ENCODE peak calls at places on chromosomes 7 and 10, in seven cellular contexts. One of them, this sample, is unnamed. For H3K36me3, the result is how much of the 10 kb centered on the place peaks cover.

GRCh38 chr10:95290801-95291633 is at the start of gene PDLIM1:
- DNase-seq in left lung: peak
- DNase-seq in IMR-90: peak
- DNase-seq in effector memory CD4-positive, alpha-beta T cell: no peak
- DNase-seq in GM23248: peak
- DNase-seq in ascending aorta: no peak
- DNase-seq in CD8-positive, alpha-beta T cell: no peak
- DNase-seq in this sample: peak

GRCh38 chr10:22931948-22932347 is 4.1 kb downstream of the ARMC3 start:
- DNase-seq in left lung: no peak
- DNase-seq in IMR-90: peak
- DNase-seq in effector memory CD4-positive, alpha-beta T cell: no peak
- DNase-seq in GM23248: peak
- DNase-seq in ascending aorta: no peak
- DNase-seq in CD8-positive, alpha-beta T cell: no peak
- DNase-seq in this sample: no peak

GRCh38 chr7:99473315-99473596 is 566 bp downstream of the ZNF789 start:
- DNase-seq in left lung: no peak
- DNase-seq in IMR-90: peak
- DNase-seq in effector memory CD4-positive, alpha-beta T cell: no peak
- DNase-seq in GM23248: peak
- DNase-seq in ascending aorta: no peak
- DNase-seq in CD8-positive, alpha-beta T cell: no peak
- DNase-seq in this sample: no peak

GRCh38 chr10:93968452-93969044 is 25.2 kb upstream of the PLCE1 start:
- DNase-seq in left lung: no peak
- DNase-seq in IMR-90: no peak
- DNase-seq in effector memory CD4-positive, alpha-beta T cell: no peak
- DNase-seq in GM23248: no peak
- DNase-seq in ascending aorta: no peak
- DNase-seq in CD8-positive, alpha-beta T cell: no peak
- DNase-seq in this sample: no peak

GRCh38 chr10:110057461-110057860 is 49.7 kb downstream of the ADD3 start:
- DNase-seq in left lung: no peak
- DNase-seq in IMR-90: no peak
- DNase-seq in effector memory CD4-positive, alpha-beta T cell: no peak
- DNase-seq in GM23248: peak
- DNase-seq in ascending aorta: no peak
- DNase-seq in CD8-positive, alpha-beta T cell: no peak
- DNase-seq in this sample: no peak

GRCh38 chr10:96201525-96201924 is 69.8 kb downstream of the BLNK start:
- DNase-seq in left lung: no peak
- DNase-seq in IMR-90: no peak
- DNase-seq in effector memory CD4-positive, alpha-beta T cell: no peak
- DNase-seq in GM23248: no peak
- DNase-seq in ascending aorta: no peak
- DNase-seq in CD8-positive, alpha-beta T cell: no peak
- DNase-seq in this sample: no peak

GRCh38 chr7:131606346-131607290 is 50.2 kb upstream of the PODXL start:
- DNase-seq in left lung: no peak
- DNase-seq in IMR-90: no peak
- DNase-seq in effector memory CD4-positive, alpha-beta T cell: no peak
- DNase-seq in GM23248: peak
- DNase-seq in ascending aorta: no peak
- DNase-seq in CD8-positive, alpha-beta T cell: no peak
- DNase-seq in this sample: no peak

GRCh38 chr10:77667426-77668324 is 30.1 kb upstream of the KCNMA1 start:
- DNase-seq in left lung: no peak
- DNase-seq in IMR-90: no peak
- DNase-seq in effector memory CD4-positive, alpha-beta T cell: no peak
- DNase-seq in GM23248: peak
- DNase-seq in ascending aorta: no peak
- DNase-seq in CD8-positive, alpha-beta T cell: no peak
- DNase-seq in this sample: peak

GRCh38 chr7:5824297-5824610 is 42.8 kb upstream of the RNF216 start:
- DNase-seq in left lung: no peak
- DNase-seq in IMR-90: no peak
- DNase-seq in effector memory CD4-positive, alpha-beta T cell: peak
- DNase-seq in GM23248: no peak
- DNase-seq in ascending aorta: no peak
- DNase-seq in CD8-positive, alpha-beta T cell: peak
- DNase-seq in this sample: no peak

GRCh38 chr10:132654708-132655661 is 117.4 kb downstream of the INPP5A start:
- DNase-seq in left lung: peak
- DNase-seq in IMR-90: peak
- DNase-seq in effector memory CD4-positive, alpha-beta T cell: no peak
- DNase-seq in GM23248: peak
- DNase-seq in ascending aorta: no peak
- DNase-seq in CD8-positive, alpha-beta T cell: peak
- DNase-seq in this sample: peak

GRCh38 chr7:29988391-29989256 is 977 bp downstream of the SCRN1 start:
- DNase-seq in left lung: peak
- DNase-seq in IMR-90: peak
- DNase-seq in effector memory CD4-positive, alpha-beta T cell: no peak
- DNase-seq in GM23248: peak
- DNase-seq in ascending aorta: no peak
- DNase-seq in CD8-positive, alpha-beta T cell: peak
- DNase-seq in this sample: peak

GRCh38 chr7:69363131-69363530 is 235.1 kb upstream of the AUTS2 start:
- DNase-seq in left lung: no peak
- DNase-seq in IMR-90: no peak
- DNase-seq in effector memory CD4-positive, alpha-beta T cell: no peak
- DNase-seq in GM23248: no peak
- DNase-seq in ascending aorta: no peak
- DNase-seq in CD8-positive, alpha-beta T cell: no peak
- DNase-seq in this sample: no peak

GRCh38 chr7:1810521-1810920 is 140.4 kb downstream of the ELFN1 start:
- DNase-seq in left lung: no peak
- DNase-seq in IMR-90: no peak
- DNase-seq in effector memory CD4-positive, alpha-beta T cell: no peak
- DNase-seq in GM23248: no peak
- DNase-seq in ascending aorta: no peak
- DNase-seq in CD8-positive, alpha-beta T cell: no peak
- DNase-seq in this sample: no peak

GRCh38 chr10:68366600-68366999 is 33.9 kb upstream of the PBLD start:
- DNase-seq in left lung: no peak
- DNase-seq in IMR-90: no peak
- DNase-seq in effector memory CD4-positive, alpha-beta T cell: no peak
- DNase-seq in GM23248: no peak
- DNase-seq in ascending aorta: no peak
- DNase-seq in CD8-positive, alpha-beta T cell: no peak
- DNase-seq in this sample: no peak

GRCh38 chr10:111100198-111100597 is 23.4 kb downstream of the ADRA2A start:
- DNase-seq in left lung: no peak
- DNase-seq in IMR-90: no peak
- DNase-seq in effector memory CD4-positive, alpha-beta T cell: no peak
- DNase-seq in GM23248: no peak
- DNase-seq in ascending aorta: no peak
- DNase-seq in CD8-positive, alpha-beta T cell: no peak
- DNase-seq in this sample: no peak

GRCh38 chr10:17088118-17088806 is 41.3 kb downstream of the CUBN start:
- DNase-seq in left lung: no peak
- DNase-seq in IMR-90: peak
- DNase-seq in effector memory CD4-positive, alpha-beta T cell: no peak
- DNase-seq in GM23248: peak
- DNase-seq in ascending aorta: no peak
- DNase-seq in CD8-positive, alpha-beta T cell: no peak
- DNase-seq in this sample: no peak

GRCh38 chr10:116757246-116757645 is 14.9 kb upstream of the HSPA12A start:
- DNase-seq in left lung: no peak
- DNase-seq in IMR-90: no peak
- DNase-seq in effector memory CD4-positive, alpha-beta T cell: no peak
- DNase-seq in GM23248: no peak
- DNase-seq in ascending aorta: no peak
- DNase-seq in CD8-positive, alpha-beta T cell: no peak
- DNase-seq in this sample: no peak

GRCh38 chr10:20817116-20817515 is 80.0 kb downstream of the NEBL start:
- DNase-seq in left lung: no peak
- DNase-seq in IMR-90: no peak
- DNase-seq in effector memory CD4-positive, alpha-beta T cell: no peak
- DNase-seq in GM23248: no peak
- DNase-seq in ascending aorta: no peak
- DNase-seq in CD8-positive, alpha-beta T cell: no peak
- DNase-seq in this sample: no peak

GRCh38 chr10:32050145-32050544 is 6.1 kb downstream of the KIF5B start:
- DNase-seq in left lung: no peak
- DNase-seq in IMR-90: no peak
- DNase-seq in effector memory CD4-positive, alpha-beta T cell: no peak
- DNase-seq in GM23248: no peak
- DNase-seq in ascending aorta: no peak
- DNase-seq in CD8-positive, alpha-beta T cell: no peak
- DNase-seq in this sample: no peak

GRCh38 chr10:32049113-32049512 is 7.1 kb downstream of the KIF5B start:
- DNase-seq in left lung: no peak
- DNase-seq in IMR-90: peak
- DNase-seq in effector memory CD4-positive, alpha-beta T cell: no peak
- DNase-seq in GM23248: peak
- DNase-seq in ascending aorta: no peak
- DNase-seq in CD8-positive, alpha-beta T cell: no peak
- DNase-seq in this sample: no peak

GRCh38 chr10:32054087-32054486 is 2.1 kb downstream of the KIF5B start:
- DNase-seq in left lung: no peak
- DNase-seq in IMR-90: peak
- DNase-seq in effector memory CD4-positive, alpha-beta T cell: no peak
- DNase-seq in GM23248: peak
- DNase-seq in ascending aorta: no peak
- DNase-seq in CD8-positive, alpha-beta T cell: no peak
- DNase-seq in this sample: no peak

DNA sequence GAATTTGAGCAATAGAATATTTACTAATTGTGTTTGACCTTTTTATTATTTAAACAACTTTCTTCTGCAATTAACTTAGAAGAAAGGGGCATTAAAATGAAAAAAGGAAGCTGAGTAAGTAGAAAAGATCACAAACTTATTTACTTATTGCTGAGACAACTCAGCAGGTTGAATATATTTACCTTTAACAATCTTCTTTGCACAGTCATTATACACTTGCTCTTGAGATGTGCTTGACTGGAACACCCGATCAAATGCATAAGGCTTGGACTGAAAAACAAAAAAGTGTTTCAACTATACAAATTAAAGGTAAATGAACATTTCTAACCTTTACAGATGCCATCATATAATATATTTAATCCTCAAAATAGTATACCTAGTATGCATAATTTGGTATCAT is 7.9 kb downstream of the KIF5B start:
- DNase-seq in left lung: no peak
- DNase-seq in IMR-90: no peak
- DNase-seq in effector memory CD4-positive, alpha-beta T cell: no peak
- DNase-seq in GM23248: no peak
- DNase-seq in ascending aorta: no peak
- DNase-seq in CD8-positive, alpha-beta T cell: no peak
- DNase-seq in this sample: no peak
- H3K36me3 ChIP-seq in left lung: under half
- H3K36me3 ChIP-seq in IMR-90: under half
- H3K36me3 ChIP-seq in effector memory CD4-positive, alpha-beta T cell: under half
- H3K36me3 ChIP-seq in GM23248: under half
- H3K36me3 ChIP-seq in ascending aorta: under half
- H3K36me3 ChIP-seq in CD8-positive, alpha-beta T cell: under half
- H3K36me3 ChIP-seq in this sample: under half

DNA sequence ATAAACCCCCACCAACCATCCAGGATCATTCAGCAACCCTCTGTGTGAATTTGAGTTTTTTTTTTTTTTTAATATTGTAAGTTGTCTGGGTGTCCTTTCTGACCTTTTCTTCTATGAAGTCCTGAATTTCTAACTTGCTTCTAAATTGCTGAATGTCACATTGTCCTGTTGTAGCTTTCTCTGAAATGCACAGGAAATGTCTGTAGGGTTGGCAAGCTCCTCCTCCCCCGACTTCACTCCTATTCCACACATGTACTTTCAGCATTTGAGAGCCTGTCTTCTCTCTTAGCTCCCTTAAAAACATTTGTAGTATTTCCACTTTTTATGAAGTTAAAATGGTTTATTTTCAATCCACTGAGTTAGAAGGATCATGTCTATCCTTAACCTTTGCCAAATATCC is 3.3 kb upstream of the CNNM2 start:
- DNase-seq in left lung: no peak
- DNase-seq in IMR-90: no peak
- DNase-seq in effector memory CD4-positive, alpha-beta T cell: no peak
- DNase-seq in GM23248: no peak
- DNase-seq in ascending aorta: no peak
- DNase-seq in CD8-positive, alpha-beta T cell: no peak
- DNase-seq in this sample: no peak
- H3K36me3 ChIP-seq in left lung: under half
- H3K36me3 ChIP-seq in IMR-90: under half
- H3K36me3 ChIP-seq in effector memory CD4-positive, alpha-beta T cell: under half
- H3K36me3 ChIP-seq in GM23248: under half
- H3K36me3 ChIP-seq in ascending aorta: under half
- H3K36me3 ChIP-seq in CD8-positive, alpha-beta T cell: under half
- H3K36me3 ChIP-seq in this sample: under half

GRCh38 chr10:13328588-13328987 is 19.5 kb downstream of the SEPHS1 start:
- DNase-seq in left lung: no peak
- DNase-seq in IMR-90: no peak
- DNase-seq in effector memory CD4-positive, alpha-beta T cell: no peak
- DNase-seq in GM23248: no peak
- DNase-seq in ascending aorta: no peak
- DNase-seq in CD8-positive, alpha-beta T cell: no peak
- DNase-seq in this sample: no peak

GRCh38 chr10:13329565-13329964 is 18.5 kb downstream of the SEPHS1 start:
- DNase-seq in left lung: no peak
- DNase-seq in IMR-90: no peak
- DNase-seq in effector memory CD4-positive, alpha-beta T cell: no peak
- DNase-seq in GM23248: no peak
- DNase-seq in ascending aorta: no peak
- DNase-seq in CD8-positive, alpha-beta T cell: no peak
- DNase-seq in this sample: no peak

GRCh38 chr10:13334556-13334955 is 13.5 kb downstream of the SEPHS1 start:
- DNase-seq in left lung: no peak
- DNase-seq in IMR-90: no peak
- DNase-seq in effector memory CD4-positive, alpha-beta T cell: no peak
- DNase-seq in GM23248: no peak
- DNase-seq in ascending aorta: no peak
- DNase-seq in CD8-positive, alpha-beta T cell: no peak
- DNase-seq in this sample: no peak

GRCh38 chr10:13328126-13328525 is 20.0 kb downstream of the SEPHS1 start:
- DNase-seq in left lung: no peak
- DNase-seq in IMR-90: no peak
- DNase-seq in effector memory CD4-positive, alpha-beta T cell: no peak
- DNase-seq in GM23248: no peak
- DNase-seq in ascending aorta: no peak
- DNase-seq in CD8-positive, alpha-beta T cell: no peak
- DNase-seq in this sample: no peak

DNA sequence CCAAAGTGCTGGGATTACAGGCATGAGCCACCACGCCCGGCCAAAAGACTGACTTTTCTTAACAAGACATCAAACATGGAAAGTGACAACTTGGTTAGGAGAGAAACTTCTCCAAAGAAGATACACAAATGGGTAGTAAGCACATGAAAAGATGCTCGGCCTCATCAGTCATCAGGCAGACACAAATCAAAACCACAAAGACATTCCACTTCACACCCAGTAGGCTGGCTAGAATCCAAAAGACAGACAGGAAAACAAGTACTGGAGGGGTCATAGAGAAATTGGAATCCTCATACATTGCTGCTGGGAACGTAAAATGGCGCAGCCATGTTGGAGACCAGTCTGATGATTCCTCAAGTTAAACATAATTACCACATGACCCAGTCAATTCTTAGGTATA is 16.5 kb downstream of the SEPHS1 start:
- DNase-seq in left lung: no peak
- DNase-seq in IMR-90: no peak
- DNase-seq in effector memory CD4-positive, alpha-beta T cell: no peak
- DNase-seq in GM23248: no peak
- DNase-seq in ascending aorta: no peak
- DNase-seq in CD8-positive, alpha-beta T cell: no peak
- DNase-seq in this sample: no peak
- H3K36me3 ChIP-seq in left lung: under half
- H3K36me3 ChIP-seq in IMR-90: half or more
- H3K36me3 ChIP-seq in effector memory CD4-positive, alpha-beta T cell: half or more
- H3K36me3 ChIP-seq in GM23248: under half
- H3K36me3 ChIP-seq in ascending aorta: half or more
- H3K36me3 ChIP-seq in CD8-positive, alpha-beta T cell: under half
- H3K36me3 ChIP-seq in this sample: half or more

GRCh38 chr7:3021825-3022224 is 21.8 kb downstream of the CARD11 start:
- DNase-seq in left lung: no peak
- DNase-seq in IMR-90: no peak
- DNase-seq in effector memory CD4-positive, alpha-beta T cell: no peak
- DNase-seq in GM23248: no peak
- DNase-seq in ascending aorta: no peak
- DNase-seq in CD8-positive, alpha-beta T cell: no peak
- DNase-seq in this sample: no peak
- H3K36me3 ChIP-seq in left lung: under half
- H3K36me3 ChIP-seq in IMR-90: under half
- H3K36me3 ChIP-seq in effector memory CD4-positive, alpha-beta T cell: under half
- H3K36me3 ChIP-seq in GM23248: under half
- H3K36me3 ChIP-seq in ascending aorta: under half
- H3K36me3 ChIP-seq in CD8-positive, alpha-beta T cell: under half
- H3K36me3 ChIP-seq in this sample: under half